ENCODE peak calls at places on chromosomes 12 and 14, in four cellular contexts. U is Karpas-422, P is pancreas, N is fibroblast of lung. W is an unnamed sample.

GRCh38 chr14:36524220-36524837 is 4.3 kb upstream of the NKX2-1 start:
- DNase-seq in U (no peak), P (no peak), N (no peak), W (no peak)

GRCh38 chr12:15044461-15044860 is 71.6 kb downstream of the PDE6H start:
- DNase-seq in U (no peak), P (no peak), N (peak; percentile 24), W (no peak)

GRCh38 chr12:27309995-27310315 is 22.7 kb upstream of the BMAL2 start:
- DNase-seq in U (no peak), P (no peak), N (no peak), W (no peak)

GRCh38 chr12:131368073-131369071 is 342.5 kb upstream of the SFSWAP start:
- DNase-seq in U (no peak), P (no peak), N (no peak), W (no peak)

GRCh38 chr14:71650187-71650586 is 282.0 kb upstream of the RGS6 start:
- DNase-seq in U (no peak), P (no peak), N (no peak), W (no peak)

GRCh38 chr12:42759622-42760273 is 170.2 kb upstream of the PRICKLE1 start:
- DNase-seq in U (no peak), P (peak; percentile 73), N (peak; percentile 75), W (no peak)

GRCh38 chr12:22529281-22530060 is 14.9 kb downstream of the C2CD5 start:
- DNase-seq in U (peak; percentile 68), P (no peak), N (peak; percentile 21), W (no peak)

GRCh38 chr12:127944211-127944899 is 322.6 kb upstream of the TMEM132C start:
- DNase-seq in U (no peak), P (no peak), N (no peak), W (no peak)

GRCh38 chr12:31000751-31001150 is 72.9 kb upstream of the DDX11 start:
- DNase-seq in U (no peak), P (no peak), N (peak; percentile 58), W (no peak)

GRCh38 chr14:94768521-94769412 is 1.1 kb downstream of the GSC start:
- DNase-seq in U (no peak), P (no peak), N (no peak), W (no peak)

GRCh38 chr14:94550041-94550440 is 11.2 kb upstream of the SERPINA4 start:
- DNase-seq in U (no peak), P (no peak), N (no peak), W (no peak)

GRCh38 chr14:103073876-103074698 is 9.9 kb upstream of the LBHD2 start:
- DNase-seq in U (no peak), P (no peak), N (no peak), W (no peak)

GRCh38 chr12:11763760-11764520 is 114.5 kb downstream of the ETV6 start:
- DNase-seq in U (no peak), P (no peak), N (peak; percentile 33), W (peak; percentile 51)

GRCh38 chr14:64417042-64417770 is 29.1 kb downstream of the MTHFD1 start:
- DNase-seq in U (no peak), P (no peak), N (peak; percentile 43), W (no peak)

GRCh38 chr12:1217191-1217949 is 226.3 kb downstream of the ERC1 start:
- DNase-seq in U (no peak), P (no peak), N (peak; percentile 82), W (peak; percentile 35)

GRCh38 chr12:1216560-1216959 is 225.5 kb downstream of the ERC1 start:
- DNase-seq in U (no peak), P (no peak), N (no peak), W (no peak)

GRCh38 chr12:1207276-1207675 is 216.3 kb downstream of the ERC1 start:
- DNase-seq in U (peak; percentile 68), P (no peak), N (no peak), W (no peak)

GRCh38 chr12:1213205-1213604 is 222.2 kb downstream of the ERC1 start:
- DNase-seq in U (no peak), P (no peak), N (no peak), W (no peak)

GRCh38 chr12:1212529-1212928 is 221.5 kb downstream of the ERC1 start:
- DNase-seq in U (no peak), P (no peak), N (no peak), W (no peak)
- H3K4me3 ChIP-seq in U (no peak overlapping the region), P (no peak overlapping the region), N (no peak overlapping the region), W (no peak overlapping the region)

GRCh38 chr12:52232233-52232915 is 669 bp upstream of the KRT7 start:
- DNase-seq in U (no peak), P (peak; percentile 32), N (no peak), W (no peak)
- H3K4me3 ChIP-seq in U (no peak overlapping the region), P (no peak overlapping the region), N (no peak overlapping the region), W (no peak overlapping the region)

DNA sequence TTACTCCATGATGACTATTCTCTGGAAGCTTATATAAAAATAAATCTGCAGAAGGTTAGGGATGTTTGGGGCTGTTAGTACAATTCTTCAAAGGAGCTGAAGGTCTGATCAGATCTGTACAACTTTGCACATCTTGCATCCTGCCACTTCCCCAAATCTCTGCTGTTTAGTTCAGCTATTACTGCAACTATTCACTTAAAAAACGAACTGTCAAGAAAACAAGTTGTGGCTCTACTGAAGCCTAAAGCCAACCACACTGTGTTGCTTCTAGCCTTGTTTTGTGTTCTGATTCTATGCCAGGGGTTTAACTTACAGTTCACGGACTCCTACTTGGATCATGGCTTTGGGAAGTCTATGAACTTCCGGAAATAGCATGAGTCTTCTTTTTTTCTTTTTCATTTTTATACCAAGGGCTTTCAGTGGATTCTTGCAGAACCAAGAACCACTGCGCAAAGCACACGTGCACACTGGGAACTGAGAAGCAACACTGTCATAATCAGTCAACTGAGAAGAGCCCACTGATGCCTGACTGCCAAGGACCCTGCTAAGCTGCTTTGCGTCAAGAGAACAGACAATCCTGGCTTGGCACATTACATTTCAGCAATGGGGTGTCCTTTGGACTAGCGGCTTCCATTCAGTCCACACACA is 66.3 kb upstream of the EEA1 start:
- DNase-seq in U (peak; percentile 58), P (no peak), N (no peak), W (no peak)
- H3K4me3 ChIP-seq in U (no peak overlapping the region), P (no peak overlapping the region), N (no peak overlapping the region), W (no peak overlapping the region)

GRCh38 chr12:85804663-85805062 is 31.5 kb downstream of the RASSF9 start:
- DNase-seq in U (no peak), P (no peak), N (no peak), W (no peak)
- H3K4me3 ChIP-seq in U (no peak overlapping the region), P (no peak overlapping the region), N (no peak overlapping the region), W (no peak overlapping the region)

GRCh38 chr14:28820677-28821076 is 54.1 kb downstream of the FOXG1 start:
- DNase-seq in U (no peak), P (no peak), N (no peak), W (no peak)
- H3K4me3 ChIP-seq in U (no peak overlapping the region), P (no peak overlapping the region), N (no peak overlapping the region), W (no peak overlapping the region)

GRCh38 chr14:33934043-33934750 is 16.7 kb downstream of the EGLN3 start:
- DNase-seq in U (no peak), P (no peak), N (no peak), W (no peak)
- H3K4me3 ChIP-seq in U (no peak overlapping the region), P (no peak overlapping the region), N (no peak overlapping the region), W (no peak overlapping the region)

DNA sequence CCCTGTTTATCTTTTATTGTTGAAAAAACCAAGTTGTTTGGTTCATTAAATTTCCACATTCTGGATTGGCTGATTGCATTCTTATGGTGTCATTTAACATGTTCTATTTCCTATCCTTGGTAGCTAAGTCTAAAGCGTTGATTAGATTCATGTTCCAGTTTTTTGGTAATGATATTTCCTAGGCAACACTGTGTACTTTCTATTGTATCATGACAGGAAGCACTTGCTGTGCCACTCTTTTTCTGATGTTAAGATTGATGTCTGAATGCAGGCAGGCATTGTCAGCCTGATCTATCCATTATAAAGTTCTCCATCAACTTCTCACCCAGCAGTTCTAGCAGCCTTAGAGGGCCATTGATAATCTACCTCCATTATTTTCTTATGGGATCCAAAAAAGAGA is 91.1 kb upstream of the ARID2 start:
- DNase-seq in U (no peak), P (no peak), N (no peak), W (no peak)
- H3K4me3 ChIP-seq in U (no peak overlapping the region), P (no peak overlapping the region), N (no peak overlapping the region), W (no peak overlapping the region)

GRCh38 chr14:90571149-90571548 is 174.3 kb downstream of the CALM1 start:
- DNase-seq in U (no peak), P (no peak), N (no peak), W (no peak)

GRCh38 chr14:90569606-90570462 is 173.0 kb downstream of the CALM1 start:
- DNase-seq in U (no peak), P (no peak), N (no peak), W (no peak)

GRCh38 chr14:90568405-90568804 is 171.6 kb downstream of the CALM1 start:
- DNase-seq in U (no peak), P (no peak), N (no peak), W (no peak)

GRCh38 chr14:90569201-90569600 is 172.4 kb downstream of the CALM1 start:
- DNase-seq in U (no peak), P (no peak), N (no peak), W (no peak)

DNA sequence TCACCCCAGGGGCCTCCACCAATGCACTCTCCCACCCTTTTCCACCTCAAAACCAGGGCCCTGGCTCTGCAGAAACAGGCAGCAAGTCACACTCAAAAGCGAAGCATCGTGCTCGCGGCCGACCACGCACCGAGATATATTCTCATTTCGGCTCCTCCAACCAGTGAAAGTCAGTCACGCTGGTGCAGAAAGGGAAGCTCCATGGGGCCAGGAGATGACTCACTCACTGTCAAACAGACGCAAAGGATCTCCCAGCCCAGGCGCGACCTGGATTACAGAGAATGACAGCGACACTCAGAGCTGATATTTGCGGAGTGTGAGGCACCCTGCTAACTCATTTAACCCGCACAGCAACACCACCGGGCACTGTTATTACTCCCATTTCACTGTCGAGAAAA is 173.6 kb downstream of the CALM1 start:
- DNase-seq in U (no peak), P (no peak), N (no peak), W (no peak)
- H3K4me3 ChIP-seq in U (no peak overlapping the region), P (no peak overlapping the region), N (no peak overlapping the region), W (no peak overlapping the region)